ENCODE peak calls at places on chromosomes 4 and X, in eight cellular contexts. B is AG09309, K is thoracic aorta, L is psoas muscle, Y is NT2/D1, D is H7, R is A673, J is Peyer's patch. P is an unnamed sample.

GRCh38 chr4:136283973-136284372 is 1248.3 kb downstream of the PCDH18 start:
- DNase-seq in B (no peak), K (no peak), L (no peak), Y (no peak), D (no peak), R (no peak), J (no peak), P (no peak)

GRCh38 chrX:38654302-38654701 is 93.0 kb downstream of the TSPAN7 start:
- DNase-seq in B (no peak), K (no peak), L (no peak), Y (peak; percentile 13), D (peak; percentile 47), R (peak; percentile 45), J (no peak), P (no peak)

GRCh38 chr4:99208719-99209075 is 10.3 kb downstream of the ADH6 start:
- DNase-seq in B (no peak), K (no peak), L (no peak), Y (no peak), D (peak; percentile 6), R (no peak), J (no peak), P (no peak)

GRCh38 chr4:47068986-47069385 is 37.6 kb downstream of the GABRB1 start:
- DNase-seq in B (no peak), K (no peak), L (no peak), Y (no peak), D (no peak), R (no peak), J (no peak), P (no peak)

GRCh38 chr4:79050521-79050880 is 111.3 kb upstream of the PAQR3 start:
- DNase-seq in B (no peak), K (no peak), L (no peak), Y (no peak), D (no peak), R (no peak), J (peak; percentile 43), P (no peak)

GRCh38 chr4:108068422-108068821 is 78.7 kb downstream of the HADH start:
- DNase-seq in B (peak; percentile 25), K (no peak), L (no peak), Y (no peak), D (no peak), R (peak; percentile 7), J (no peak), P (peak; percentile 38)

GRCh38 chr4:1366371-1367229 is 19.6 kb downstream of the UVSSA start:
- DNase-seq in B (no peak), K (no peak), L (no peak), Y (no peak), D (no peak), R (no peak), J (peak; percentile 40), P (no peak)

GRCh38 chrX:8044861-8045434 is 117.7 kb upstream of the PNPLA4 start:
- DNase-seq in B (no peak), K (no peak), L (no peak), Y (no peak), D (no peak), R (no peak), J (no peak), P (no peak)

GRCh38 chr4:8281519-8282133 is 12.1 kb downstream of the HTRA3 start:
- DNase-seq in B (peak; percentile 37), K (no peak), L (peak; percentile 80), Y (no peak), D (no peak), R (no peak), J (no peak), P (no peak)

GRCh38 chr4:169109276-169109675 is 99.2 kb upstream of the CBR4 start:
- DNase-seq in B (no peak), K (no peak), L (no peak), Y (no peak), D (no peak), R (no peak), J (no peak), P (no peak)

GRCh38 chr4:105122334-105122733 is 24.3 kb upstream of the TET2 start:
- DNase-seq in B (no peak), K (no peak), L (no peak), Y (peak; percentile 60), D (peak; percentile 24), R (peak; percentile 72), J (no peak), P (no peak)

GRCh38 chr4:2825740-2826139 is 17.9 kb upstream of the ADD1 start:
- DNase-seq in B (no peak), K (no peak), L (peak; percentile 11), Y (no peak), D (peak; percentile 64), R (no peak), J (no peak), P (no peak)

GRCh38 chr4:31088600-31089230 is 368.5 kb downstream of the PCDH7 start:
- DNase-seq in B (no peak), K (no peak), L (no peak), Y (no peak), D (no peak), R (no peak), J (no peak), P (no peak)

GRCh38 chrX:43975747-43976146 is 2.6 kb upstream of the NDP start:
- DNase-seq in B (no peak), K (no peak), L (no peak), Y (no peak), D (no peak), R (no peak), J (no peak), P (no peak)

GRCh38 chrX:106168107-106168506 is at the start of gene PWWP3B:
- DNase-seq in B (no peak), K (no peak), L (no peak), Y (peak; percentile 50), D (peak; percentile 16), R (peak; percentile 5), J (no peak), P (no peak)

GRCh38 chrX:48520455-48520854 is 1.2 kb upstream of the EBP start:
- DNase-seq in B (no peak), K (no peak), L (no peak), Y (no peak), D (no peak), R (no peak), J (no peak), P (no peak)

GRCh38 chrX:54641530-54641929 is 111.5 kb downstream of the GNL3L start:
- DNase-seq in B (no peak), K (no peak), L (no peak), Y (no peak), D (peak; percentile 26), R (no peak), J (no peak), P (no peak)

GRCh38 chr4:183906736-183907651 is 1.9 kb downstream of the STOX2 start:
- DNase-seq in B (no peak), K (no peak), L (peak; percentile 16), Y (no peak), D (peak; percentile 79), R (peak; percentile 9), J (no peak), P (no peak)

DNA sequence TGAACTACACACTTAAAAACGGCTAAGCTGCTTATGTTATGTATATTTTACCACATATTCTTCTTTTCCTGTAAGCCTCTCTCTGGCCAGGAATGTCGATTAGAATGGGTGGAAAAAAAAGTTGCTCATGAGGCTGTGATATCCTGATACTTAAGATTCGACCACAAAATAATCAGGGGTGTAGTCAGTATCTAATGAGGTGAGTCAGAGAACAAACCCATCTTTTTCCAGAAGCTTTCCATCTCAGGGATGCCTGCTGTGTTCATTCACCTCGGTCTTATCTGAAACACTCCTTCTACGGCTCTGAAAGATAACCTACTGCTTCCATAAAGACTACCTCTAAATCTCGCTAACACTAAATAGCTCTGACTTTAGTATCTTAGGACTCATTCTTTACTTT is 142.7 kb upstream of the MAP3K15 start:
- DNase-seq in B (no peak), K (no peak), L (no peak), Y (no peak), D (no peak), R (no peak), J (no peak), P (no peak)
- H3K4me3 ChIP-seq in B (no peak overlapping the region), K (no peak overlapping the region), L (no peak overlapping the region), Y (no peak overlapping the region), D (no peak overlapping the region), R (no peak overlapping the region), J (no peak overlapping the region), P (no peak overlapping the region)

GRCh38 chr4:7066006-7066405 is 1.9 kb downstream of the GRPEL1 start:
- DNase-seq in B (no peak), K (no peak), L (no peak), Y (no peak), D (no peak), R (no peak), J (no peak), P (no peak)
- H3K4me3 ChIP-seq in B (no peak overlapping the region), K (no peak overlapping the region), L (no peak overlapping the region), Y (no peak overlapping the region), D (no peak overlapping the region), R (peak overlapping the region; percentile 98), J (no peak overlapping the region), P (peak overlapping the region; percentile 65)

GRCh38 chr4:113762061-113762850 is 718 bp upstream of the CAMK2D start:
- DNase-seq in B (peak; percentile 99), K (peak; percentile 99), L (peak; percentile 98), Y (peak; percentile 97), D (peak; percentile 83), R (peak; percentile 99), J (peak; percentile 98), P (peak; percentile 99)
- H3K4me3 ChIP-seq in B (peak overlapping the region; percentile 98), K (peak overlapping the region; percentile 93), L (peak overlapping the region; percentile 88), Y (peak overlapping the region; percentile 82), D (peak overlapping the region; percentile 83), R (peak overlapping the region; percentile 84), J (peak overlapping the region; percentile 88), P (peak overlapping the region; percentile 95)

GRCh38 chrX:11666180-11666579 is 460 bp upstream of the ARHGAP6 start:
- DNase-seq in B (no peak), K (no peak), L (no peak), Y (no peak), D (peak; percentile 82), R (no peak), J (no peak), P (no peak)
- H3K4me3 ChIP-seq in B (peak overlapping the region; percentile 43), K (peak overlapping the region; percentile 73), L (peak overlapping the region; percentile 73), Y (peak overlapping the region; percentile 72), D (peak overlapping the region; percentile 59), R (no peak overlapping the region), J (peak overlapping the region; percentile 36), P (peak overlapping the region; percentile 45)